ENCODE peak calls at places on chromosomes 2 and 18, in four cellular contexts. E, X, A and F are unnamed samples.

GRCh38 chr2:19888831-19889230 is 13.0 kb downstream of the TTC32 start:
- DNase-seq in E (no peak), X (no peak), A (no peak), F (no peak)

GRCh38 chr2:64644240-64645013 is 9.3 kb downstream of the SERTAD2 start:
- DNase-seq in E (peak), X (peak), A (peak), F (no peak)

GRCh38 chr2:873651-874580 is 76.7 kb upstream of the SNTG2 start:
- DNase-seq in E (no peak), X (no peak), A (no peak), F (no peak)

GRCh38 chr2:85577386-85578242 is at the start of gene VAMP8:
- DNase-seq in E (peak), X (peak), A (peak), F (peak)

GRCh38 chr2:95530734-95531133 is 46.2 kb upstream of the TRIM43B start:
- DNase-seq in E (no peak), X (no peak), A (no peak), F (no peak)

GRCh38 chr2:121386707-121387106 is 101.7 kb upstream of the TFCP2L1 start:
- DNase-seq in E (no peak), X (no peak), A (no peak), F (no peak)

GRCh38 chr18:9216459-9216858 is 79.9 kb downstream of the ANKRD12 start:
- DNase-seq in E (no peak), X (no peak), A (no peak), F (no peak)

GRCh38 chr2:215414674-215415073 is 21.2 kb downstream of the FN1 start:
- DNase-seq in E (no peak), X (no peak), A (no peak), F (no peak)

DNA sequence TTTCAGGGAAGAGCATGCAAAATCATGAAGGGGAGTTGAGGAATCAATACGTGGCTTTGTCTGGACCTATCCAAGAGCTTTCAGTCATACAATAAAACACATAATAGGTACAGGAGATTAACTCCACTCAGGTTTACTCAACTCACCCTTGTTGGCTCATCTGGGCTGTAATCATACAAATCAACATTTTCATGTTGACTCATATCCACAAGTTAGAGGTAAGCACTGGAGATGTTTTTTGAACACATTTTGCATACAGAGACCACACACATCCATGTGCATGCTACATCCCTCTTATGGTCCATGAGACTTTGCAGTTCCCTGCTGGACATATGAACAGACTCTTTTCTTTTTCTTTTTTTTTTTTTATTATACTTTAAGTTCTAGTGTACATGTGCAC is 336.9 kb upstream of the PIK3C3 start:
- DNase-seq in E (no peak), X (no peak), A (no peak), F (no peak)
- H3K4me3 ChIP-seq in E (no peak), X (no peak), A (no peak), F (no peak)

DNA sequence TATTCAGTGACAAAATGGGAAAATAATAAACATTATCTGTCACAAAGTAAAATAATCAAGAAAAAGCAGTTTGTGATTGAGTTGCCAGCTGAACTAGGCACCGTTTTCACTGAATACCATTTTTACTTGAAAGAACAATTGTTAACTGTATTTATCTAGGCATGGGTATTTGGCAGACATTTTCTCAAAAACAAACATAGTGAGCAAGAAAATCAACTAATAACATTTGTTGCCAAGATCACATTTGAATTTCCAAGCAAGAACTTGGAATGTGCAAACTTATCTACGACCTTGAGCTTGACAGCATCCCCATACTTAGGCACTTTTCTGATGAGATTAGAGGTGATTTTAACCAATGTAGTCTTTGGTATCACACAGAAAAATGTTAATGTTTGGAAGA is 16.7 kb downstream of the SS18 start:
- DNase-seq in E (no peak), X (no peak), A (no peak), F (no peak)
- H3K27ac ChIP-seq in E (no peak), X (no peak), A (no peak), F (no peak)

GRCh38 chr2:131006561-131006960 is 86.7 kb downstream of the FAM168B start:
- DNase-seq in E (no peak), X (no peak), A (no peak), F (no peak)

GRCh38 chr2:131010566-131010965 is 82.7 kb downstream of the FAM168B start:
- DNase-seq in E (no peak), X (no peak), A (no peak), F (no peak)

GRCh38 chr2:131011481-131011880 is 81.8 kb downstream of the FAM168B start:
- DNase-seq in E (no peak), X (no peak), A (no peak), F (no peak)

GRCh38 chr2:131008967-131009366 is 84.3 kb downstream of the FAM168B start:
- DNase-seq in E (no peak), X (no peak), A (no peak), F (no peak)

GRCh38 chr2:131009713-131010475 is 83.4 kb downstream of the FAM168B start:
- DNase-seq in E (no peak), X (no peak), A (no peak), F (no peak)
- H3K4me3 ChIP-seq in E (no peak), X (no peak), A (no peak), F (no peak)

DNA sequence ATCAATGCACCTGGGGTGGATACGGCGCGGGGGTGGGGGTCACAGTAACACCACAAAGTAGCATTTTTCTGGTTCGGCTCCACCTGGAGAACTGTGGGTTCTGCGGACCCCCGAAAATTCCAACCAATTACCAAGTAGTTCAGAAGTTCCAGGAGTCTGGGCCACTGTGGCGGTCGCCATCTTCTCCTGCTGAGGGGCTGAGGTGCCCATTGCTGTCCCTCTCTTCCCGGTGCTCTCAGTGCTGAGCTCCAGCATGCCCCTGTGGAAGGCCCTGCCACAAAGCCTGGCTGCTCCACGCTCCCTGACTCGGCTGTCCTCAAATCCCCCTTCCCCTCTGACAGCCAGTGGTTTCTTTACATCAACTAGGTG is 79.3 kb downstream of the GFPT1 start:
- DNase-seq in E (no peak), X (no peak), A (no peak), F (no peak)
- H3K27ac ChIP-seq in E (peak), X (no peak), A (no peak), F (no peak)